ENCODE peak calls at places on chromosome 15, in ten cellular contexts. One of them, this sample, is unnamed.

GRCh38 chr15:61794276-61794675 is 266.0 kb downstream of the VPS13C start:
- DNase-seq in psoas muscle: no peak
- DNase-seq in breast epithelium: no peak
- DNase-seq in CD8-positive, alpha-beta T cell: no peak
- DNase-seq in cardiac muscle cell: peak; percentile 6
- DNase-seq in mammary epithelial cell: peak; percentile 16
- DNase-seq in GM23338: no peak
- DNase-seq in HepG2: no peak
- DNase-seq in heart right ventricle: no peak
- DNase-seq in fibroblast of lung: no peak
- DNase-seq in this sample: no peak

GRCh38 chr15:64895285-64896065 is 16.2 kb upstream of the ANKDD1A start:
- DNase-seq in GM23338: no peak
- DNase-seq in CD8-positive, alpha-beta T cell: peak; percentile 43
- DNase-seq in HepG2: no peak
- DNase-seq in cardiac muscle cell: peak; percentile 68
- DNase-seq in breast epithelium: no peak
- DNase-seq in mammary epithelial cell: no peak
- DNase-seq in heart right ventricle: peak; percentile 52
- DNase-seq in psoas muscle: peak; percentile 32
- DNase-seq in fibroblast of lung: no peak
- DNase-seq in this sample: peak; percentile 47

GRCh38 chr15:29784413-29784812 is 37.9 kb downstream of the TJP1 start:
- DNase-seq in mammary epithelial cell: no peak
- DNase-seq in breast epithelium: no peak
- DNase-seq in GM23338: no peak
- DNase-seq in heart right ventricle: no peak
- DNase-seq in cardiac muscle cell: no peak
- DNase-seq in HepG2: no peak
- DNase-seq in psoas muscle: no peak
- DNase-seq in fibroblast of lung: no peak
- DNase-seq in CD8-positive, alpha-beta T cell: no peak
- DNase-seq in this sample: no peak

GRCh38 chr15:73015493-73015892 is 36.8 kb upstream of the NEO1 start:
- DNase-seq in GM23338: peak; percentile 32
- DNase-seq in heart right ventricle: no peak
- DNase-seq in HepG2: no peak
- DNase-seq in cardiac muscle cell: no peak
- DNase-seq in fibroblast of lung: no peak
- DNase-seq in breast epithelium: no peak
- DNase-seq in mammary epithelial cell: no peak
- DNase-seq in psoas muscle: no peak
- DNase-seq in CD8-positive, alpha-beta T cell: no peak
- DNase-seq in this sample: no peak

GRCh38 chr15:79168922-79169322 is 78.3 kb upstream of the RASGRF1 start:
- DNase-seq in psoas muscle: no peak
- DNase-seq in heart right ventricle: peak; percentile 42
- DNase-seq in HepG2: peak; percentile 74
- DNase-seq in breast epithelium: no peak
- DNase-seq in CD8-positive, alpha-beta T cell: no peak
- DNase-seq in cardiac muscle cell: peak; percentile 52
- DNase-seq in fibroblast of lung: peak; percentile 3
- DNase-seq in GM23338: peak; percentile 85
- DNase-seq in mammary epithelial cell: peak; percentile 36
- DNase-seq in this sample: no peak

GRCh38 chr15:51200791-51201190 is 106.1 kb upstream of the TNFAIP8L3 start:
- DNase-seq in heart right ventricle: no peak
- DNase-seq in breast epithelium: no peak
- DNase-seq in fibroblast of lung: no peak
- DNase-seq in GM23338: no peak
- DNase-seq in cardiac muscle cell: no peak
- DNase-seq in mammary epithelial cell: no peak
- DNase-seq in HepG2: no peak
- DNase-seq in psoas muscle: no peak
- DNase-seq in CD8-positive, alpha-beta T cell: no peak
- DNase-seq in this sample: no peak

GRCh38 chr15:60426870-60427528 is 29.2 kb upstream of the ANXA2 start:
- DNase-seq in heart right ventricle: no peak
- DNase-seq in mammary epithelial cell: peak; percentile 70
- DNase-seq in psoas muscle: no peak
- DNase-seq in HepG2: no peak
- DNase-seq in GM23338: no peak
- DNase-seq in fibroblast of lung: peak; percentile 84
- DNase-seq in CD8-positive, alpha-beta T cell: no peak
- DNase-seq in cardiac muscle cell: peak; percentile 62
- DNase-seq in breast epithelium: no peak
- DNase-seq in this sample: no peak

GRCh38 chr15:77857419-77857818 is 220.1 kb downstream of the TBC1D2B start:
- DNase-seq in heart right ventricle: no peak
- DNase-seq in fibroblast of lung: no peak
- DNase-seq in breast epithelium: no peak
- DNase-seq in GM23338: no peak
- DNase-seq in cardiac muscle cell: no peak
- DNase-seq in HepG2: no peak
- DNase-seq in psoas muscle: no peak
- DNase-seq in mammary epithelial cell: no peak
- DNase-seq in CD8-positive, alpha-beta T cell: no peak
- DNase-seq in this sample: peak; percentile 28

GRCh38 chr15:50109086-50109987 is 9.7 kb downstream of the ATP8B4 start:
- DNase-seq in breast epithelium: no peak
- DNase-seq in CD8-positive, alpha-beta T cell: no peak
- DNase-seq in heart right ventricle: peak; percentile 20
- DNase-seq in mammary epithelial cell: peak; percentile 50
- DNase-seq in GM23338: no peak
- DNase-seq in fibroblast of lung: peak; percentile 64
- DNase-seq in cardiac muscle cell: peak; percentile 21
- DNase-seq in HepG2: no peak
- DNase-seq in psoas muscle: no peak
- DNase-seq in this sample: no peak

GRCh38 chr15:70475439-70475781 is 287.9 kb downstream of the UACA start:
- DNase-seq in fibroblast of lung: no peak
- DNase-seq in CD8-positive, alpha-beta T cell: no peak
- DNase-seq in psoas muscle: no peak
- DNase-seq in GM23338: no peak
- DNase-seq in mammary epithelial cell: no peak
- DNase-seq in breast epithelium: no peak
- DNase-seq in cardiac muscle cell: no peak
- DNase-seq in heart right ventricle: no peak
- DNase-seq in HepG2: no peak
- DNase-seq in this sample: no peak

GRCh38 chr15:87099916-87100315 is 1020.2 kb downstream of the AGBL1 start:
- DNase-seq in psoas muscle: no peak
- DNase-seq in cardiac muscle cell: no peak
- DNase-seq in heart right ventricle: no peak
- DNase-seq in fibroblast of lung: no peak
- DNase-seq in GM23338: no peak
- DNase-seq in CD8-positive, alpha-beta T cell: no peak
- DNase-seq in breast epithelium: no peak
- DNase-seq in HepG2: no peak
- DNase-seq in mammary epithelial cell: peak; percentile 59
- DNase-seq in this sample: no peak

GRCh38 chr15:85542895-85543331 is 162.5 kb downstream of the AKAP13 start:
- DNase-seq in psoas muscle: no peak
- DNase-seq in GM23338: no peak
- DNase-seq in breast epithelium: no peak
- DNase-seq in HepG2: no peak
- DNase-seq in mammary epithelial cell: peak; percentile 27
- DNase-seq in CD8-positive, alpha-beta T cell: no peak
- DNase-seq in cardiac muscle cell: no peak
- DNase-seq in heart right ventricle: no peak
- DNase-seq in fibroblast of lung: peak; percentile 22
- DNase-seq in this sample: no peak

GRCh38 chr15:40693904-40694705 is 869 bp upstream of the RAD51 start:
- DNase-seq in fibroblast of lung: no peak
- DNase-seq in HepG2: peak; percentile 6
- DNase-seq in GM23338: no peak
- DNase-seq in cardiac muscle cell: peak; percentile 6
- DNase-seq in heart right ventricle: no peak
- DNase-seq in mammary epithelial cell: no peak
- DNase-seq in psoas muscle: no peak
- DNase-seq in CD8-positive, alpha-beta T cell: no peak
- DNase-seq in breast epithelium: no peak
- DNase-seq in this sample: no peak

GRCh38 chr15:31366169-31366734 is 39.6 kb downstream of the KLF13 start:
- DNase-seq in cardiac muscle cell: peak; percentile 54
- DNase-seq in psoas muscle: peak; percentile 40
- DNase-seq in mammary epithelial cell: peak; percentile 32
- DNase-seq in breast epithelium: no peak
- DNase-seq in fibroblast of lung: no peak
- DNase-seq in GM23338: peak; percentile 54
- DNase-seq in HepG2: no peak
- DNase-seq in CD8-positive, alpha-beta T cell: no peak
- DNase-seq in heart right ventricle: peak; percentile 55
- DNase-seq in this sample: no peak

DNA sequence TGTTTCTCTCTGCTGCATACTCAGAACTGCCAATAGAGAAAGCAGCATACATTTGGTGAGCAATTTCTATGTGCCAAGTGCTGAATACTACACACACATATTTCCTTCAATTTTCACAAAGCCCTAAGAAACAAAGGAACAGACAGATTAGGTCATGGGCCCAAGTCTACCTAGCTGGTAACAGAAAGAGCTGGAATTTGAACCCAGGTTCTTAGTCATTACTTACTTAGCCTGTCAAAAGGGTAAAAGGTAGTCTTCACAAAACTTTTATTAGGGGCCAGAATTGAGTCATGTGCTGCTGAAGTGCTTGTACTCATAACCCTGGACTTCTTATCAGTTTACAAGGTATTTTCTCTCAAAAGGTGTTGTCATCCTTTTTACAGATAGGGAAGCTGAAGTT is 10.4 kb upstream of the ABHD17C start:
- DNase-seq in CD8-positive, alpha-beta T cell: no peak
- DNase-seq in heart right ventricle: no peak
- DNase-seq in HepG2: no peak
- DNase-seq in fibroblast of lung: peak; percentile 21
- DNase-seq in psoas muscle: no peak
- DNase-seq in GM23338: no peak
- DNase-seq in cardiac muscle cell: no peak
- DNase-seq in mammary epithelial cell: no peak
- DNase-seq in breast epithelium: no peak
- DNase-seq in this sample: no peak
- H3K36me3 ChIP-seq in CD8-positive, alpha-beta T cell: no peaks in the 10 kb centered on the region
- H3K36me3 ChIP-seq in heart right ventricle: no peaks in the 10 kb centered on the region
- H3K36me3 ChIP-seq in HepG2: no peaks in the 10 kb centered on the region
- H3K36me3 ChIP-seq in fibroblast of lung: no peaks in the 10 kb centered on the region
- H3K36me3 ChIP-seq in psoas muscle: no peaks in the 10 kb centered on the region
- H3K36me3 ChIP-seq in GM23338: no peaks in the 10 kb centered on the region
- H3K36me3 ChIP-seq in cardiac muscle cell: no peaks in the 10 kb centered on the region
- H3K36me3 ChIP-seq in mammary epithelial cell: no peaks in the 10 kb centered on the region
- H3K36me3 ChIP-seq in breast epithelium: no peaks in the 10 kb centered on the region
- H3K36me3 ChIP-seq in this sample: no peaks in the 10 kb centered on the region

DNA sequence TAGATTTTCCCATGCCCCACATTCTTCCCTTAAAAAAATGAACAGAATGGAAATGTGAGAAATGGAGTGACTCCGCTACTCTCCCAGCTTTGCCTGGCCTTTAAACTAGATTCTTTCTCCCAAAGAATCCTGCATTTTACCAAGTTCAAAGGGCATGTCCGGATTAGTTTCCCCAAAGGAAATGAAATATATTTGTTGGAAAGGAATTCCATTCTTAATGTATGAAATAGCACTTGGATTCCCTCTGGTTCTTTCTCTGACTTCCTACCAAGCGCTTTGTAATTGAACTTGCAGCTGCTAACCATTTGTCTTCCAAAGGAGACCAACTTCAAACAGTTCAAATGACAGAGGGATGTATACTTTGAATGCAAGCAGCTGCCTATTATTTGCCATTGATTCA is 18.9 kb downstream of the MAP2K1 start:
- DNase-seq in heart right ventricle: no peak
- DNase-seq in psoas muscle: no peak
- DNase-seq in fibroblast of lung: peak; percentile 73
- DNase-seq in breast epithelium: no peak
- DNase-seq in HepG2: no peak
- DNase-seq in GM23338: no peak
- DNase-seq in mammary epithelial cell: no peak
- DNase-seq in cardiac muscle cell: peak; percentile 53
- DNase-seq in CD8-positive, alpha-beta T cell: no peak
- DNase-seq in this sample: no peak
- H3K27ac ChIP-seq in heart right ventricle: peak overlapping the region; percentile 73
- H3K27ac ChIP-seq in psoas muscle: no peak overlapping the region
- H3K27ac ChIP-seq in fibroblast of lung: no peak overlapping the region
- H3K27ac ChIP-seq in breast epithelium: no peak overlapping the region
- H3K27ac ChIP-seq in HepG2: no peak overlapping the region
- H3K27ac ChIP-seq in GM23338: peak overlapping the region; percentile 78
- H3K27ac ChIP-seq in mammary epithelial cell: no peak overlapping the region
- H3K27ac ChIP-seq in cardiac muscle cell: peak overlapping the region; percentile 60
- H3K27ac ChIP-seq in CD8-positive, alpha-beta T cell: no peak overlapping the region
- H3K27ac ChIP-seq in this sample: peak overlapping the region; percentile 67

DNA sequence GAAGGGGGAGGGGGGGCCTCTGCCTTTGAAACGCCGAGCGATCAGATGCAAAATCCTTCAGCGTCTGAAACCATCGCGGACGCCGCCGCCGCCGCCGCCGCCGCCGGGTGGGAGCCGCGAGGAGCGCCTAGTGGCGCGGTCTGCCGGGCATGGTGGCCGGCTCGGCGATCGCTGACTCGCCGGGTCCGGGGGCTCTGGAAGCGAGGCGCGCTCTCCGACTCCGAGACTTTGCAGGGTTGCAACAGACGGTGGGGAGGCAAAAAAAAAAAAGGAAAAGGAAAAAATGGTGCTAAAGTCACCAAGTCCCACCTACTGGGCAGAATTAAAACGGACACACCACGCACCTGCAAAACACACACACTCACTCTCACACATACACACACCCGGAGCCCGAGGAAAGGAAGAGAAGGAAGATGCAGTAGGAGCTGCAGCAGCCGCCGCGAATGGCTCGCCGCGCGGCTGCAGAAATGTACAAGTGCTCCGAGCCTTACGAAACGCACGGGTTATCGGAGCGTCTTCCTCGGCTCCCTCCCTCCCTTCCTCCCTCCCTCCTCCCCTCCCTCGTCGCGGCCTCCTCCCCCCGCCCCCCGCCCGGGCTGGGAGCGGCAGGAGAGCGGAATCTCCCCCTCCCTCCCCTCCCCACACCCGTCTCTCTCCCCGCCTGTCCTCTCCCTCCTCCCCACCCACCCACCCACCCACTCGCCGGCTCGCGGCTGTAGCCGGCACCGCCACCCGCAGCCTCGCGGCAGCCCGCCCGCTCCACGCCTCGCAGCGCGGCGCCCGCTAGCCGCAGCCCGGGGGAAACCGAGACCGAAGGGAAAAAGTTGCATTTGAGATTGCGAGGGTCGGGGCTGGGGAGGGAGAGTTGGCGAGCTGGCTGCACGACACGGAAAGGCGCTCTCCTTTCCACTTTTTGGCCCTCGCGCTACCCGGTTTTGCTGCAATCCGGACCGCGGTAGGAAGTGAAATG is at the start of gene NTRK3:
- DNase-seq in CD8-positive, alpha-beta T cell: no peak
- DNase-seq in HepG2: no peak
- DNase-seq in breast epithelium: no peak
- DNase-seq in GM23338: peak; percentile 78
- DNase-seq in heart right ventricle: no peak
- DNase-seq in fibroblast of lung: peak; percentile 56
- DNase-seq in psoas muscle: no peak
- DNase-seq in mammary epithelial cell: peak; percentile 7
- DNase-seq in cardiac muscle cell: peak; percentile 57
- DNase-seq in this sample: no peak
- TF ChIP-seq CTCF in CD8-positive, alpha-beta T cell: no peak
- TF ChIP-seq CTCF in HepG2: no peak
- TF ChIP-seq CTCF in breast epithelium: no peak
- TF ChIP-seq CTCF in GM23338: no peak
- TF ChIP-seq CTCF in heart right ventricle: no peak
- TF ChIP-seq CTCF in fibroblast of lung: no peak
- TF ChIP-seq CTCF in psoas muscle: no peak
- TF ChIP-seq CTCF in mammary epithelial cell: no peak
- TF ChIP-seq CTCF in cardiac muscle cell: no peak
- TF ChIP-seq CTCF in this sample: no peak

GRCh38 chr15:74445816-74446763 is 12.3 kb upstream of the SEMA7A start:
- DNase-seq in CD8-positive, alpha-beta T cell: no peak
- DNase-seq in fibroblast of lung: peak; percentile 41
- DNase-seq in mammary epithelial cell: no peak
- DNase-seq in psoas muscle: no peak
- DNase-seq in heart right ventricle: no peak
- DNase-seq in breast epithelium: peak; percentile 7
- DNase-seq in cardiac muscle cell: no peak
- DNase-seq in GM23338: no peak
- DNase-seq in HepG2: peak; percentile 67
- DNase-seq in this sample: no peak
- H3K36me3 ChIP-seq in CD8-positive, alpha-beta T cell: peaks cover 47% of the 10 kb centered on the region
- H3K36me3 ChIP-seq in fibroblast of lung: peaks cover 9% of the 10 kb centered on the region
- H3K36me3 ChIP-seq in mammary epithelial cell: peaks cover 5% of the 10 kb centered on the region
- H3K36me3 ChIP-seq in psoas muscle: peaks cover 69% of the 10 kb centered on the region
- H3K36me3 ChIP-seq in heart right ventricle: peaks cover 65% of the 10 kb centered on the region
- H3K36me3 ChIP-seq in breast epithelium: peaks cover 19% of the 10 kb centered on the region
- H3K36me3 ChIP-seq in cardiac muscle cell: peaks cover 32% of the 10 kb centered on the region
- H3K36me3 ChIP-seq in GM23338: no peaks in the 10 kb centered on the region
- H3K36me3 ChIP-seq in HepG2: peaks cover 5% of the 10 kb centered on the region
- H3K36me3 ChIP-seq in this sample: no peaks in the 10 kb centered on the region